ENCODE peak calls at places on chromosomes 2 and 18, in six cellular contexts. O is heart right ventricle; A is CD4-positive, CD25-positive, alpha-beta regulatory T cell; T is adrenal gland; G is OCI-LY7; Z is MM.1S. U is an unnamed sample.

GRCh38 chr2:168272225-168272624 is 24.8 kb upstream of the STK39 start:
- DNase-seq in A (no peak), G (no peak), Z (no peak), O (no peak), T (no peak), U (no peak)

GRCh38 chr2:160257015-160257741 is 57.1 kb upstream of the ITGB6 start:
- DNase-seq in T (no peak), G (no peak), A (no peak), O (no peak), Z (no peak), U (peak; percentile 54)

GRCh38 chr18:37483221-37483971 is 82.2 kb downstream of the CELF4 start:
- DNase-seq in T (peak; percentile 23), Z (peak; percentile 46), G (no peak), O (peak; percentile 16), A (peak; percentile 13), U (no peak)

GRCh38 chr2:70687461-70687795 is 80.6 kb downstream of the ADD2 start:
- DNase-seq in A (no peak), T (no peak), G (no peak), O (no peak), Z (no peak), U (no peak)

GRCh38 chr2:241965931-241966412 is 96.4 kb downstream of the RTP5 start:
- DNase-seq in A (peak; percentile 35), Z (peak; percentile 49), G (peak; percentile 76), O (peak; percentile 25), T (peak; percentile 75), U (peak; percentile 57)

GRCh38 chr2:10717630-10718029 is 3.8 kb upstream of the ATP6V1C2 start:
- DNase-seq in Z (no peak), A (no peak), G (no peak), T (peak; percentile 74), O (no peak), U (peak; percentile 76)

GRCh38 chr2:77007668-77008067 is 514.5 kb downstream of the LRRTM4 start:
- DNase-seq in G (no peak), A (no peak), T (no peak), O (no peak), Z (no peak), U (no peak)

GRCh38 chr2:205754924-205755321 is 72.6 kb downstream of the NRP2 start:
- DNase-seq in Z (no peak), O (no peak), A (no peak), T (peak; percentile 70), G (no peak), U (no peak)

GRCh38 chr2:240131941-240132650 is 4.0 kb downstream of the COPS9 start:
- DNase-seq in T (no peak), G (no peak), A (no peak), O (no peak), Z (no peak), U (no peak)

GRCh38 chr2:141021109-141021508 is 1109.7 kb downstream of the LRP1B start:
- DNase-seq in T (no peak), Z (no peak), A (no peak), O (no peak), G (no peak), U (peak; percentile 55)

GRCh38 chr2:141021611-141022010 is 1109.2 kb downstream of the LRP1B start:
- DNase-seq in O (no peak), A (no peak), G (no peak), Z (no peak), T (no peak), U (no peak)

GRCh38 chr2:141015339-141016047 is 1115.3 kb downstream of the LRP1B start:
- DNase-seq in G (no peak), O (peak; percentile 51), Z (no peak), A (no peak), T (no peak), U (no peak)

GRCh38 chr2:141020346-141020745 is 1110.5 kb downstream of the LRP1B start:
- DNase-seq in O (no peak), Z (no peak), A (no peak), G (no peak), T (no peak), U (peak; percentile 13)
- H3K27ac ChIP-seq in O (no peak overlapping the region), Z (no peak overlapping the region), A (no peak overlapping the region), G (no peak overlapping the region), T (no peak overlapping the region), U (no peak overlapping the region)

GRCh38 chr2:19216676-19217075 is 141.7 kb downstream of the OSR1 start:
- DNase-seq in O (no peak), T (no peak), Z (no peak), A (no peak), G (no peak), U (no peak)

GRCh38 chr2:19217203-19217602 is 141.2 kb downstream of the OSR1 start:
- DNase-seq in O (no peak), Z (no peak), G (no peak), A (no peak), T (no peak), U (no peak)

GRCh38 chr2:19219060-19219459 is 139.4 kb downstream of the OSR1 start:
- DNase-seq in Z (no peak), G (no peak), T (no peak), A (no peak), O (no peak), U (no peak)

GRCh38 chr2:19216271-19216670 is 142.2 kb downstream of the OSR1 start:
- DNase-seq in Z (no peak), G (no peak), T (no peak), O (no peak), A (no peak), U (no peak)

DNA sequence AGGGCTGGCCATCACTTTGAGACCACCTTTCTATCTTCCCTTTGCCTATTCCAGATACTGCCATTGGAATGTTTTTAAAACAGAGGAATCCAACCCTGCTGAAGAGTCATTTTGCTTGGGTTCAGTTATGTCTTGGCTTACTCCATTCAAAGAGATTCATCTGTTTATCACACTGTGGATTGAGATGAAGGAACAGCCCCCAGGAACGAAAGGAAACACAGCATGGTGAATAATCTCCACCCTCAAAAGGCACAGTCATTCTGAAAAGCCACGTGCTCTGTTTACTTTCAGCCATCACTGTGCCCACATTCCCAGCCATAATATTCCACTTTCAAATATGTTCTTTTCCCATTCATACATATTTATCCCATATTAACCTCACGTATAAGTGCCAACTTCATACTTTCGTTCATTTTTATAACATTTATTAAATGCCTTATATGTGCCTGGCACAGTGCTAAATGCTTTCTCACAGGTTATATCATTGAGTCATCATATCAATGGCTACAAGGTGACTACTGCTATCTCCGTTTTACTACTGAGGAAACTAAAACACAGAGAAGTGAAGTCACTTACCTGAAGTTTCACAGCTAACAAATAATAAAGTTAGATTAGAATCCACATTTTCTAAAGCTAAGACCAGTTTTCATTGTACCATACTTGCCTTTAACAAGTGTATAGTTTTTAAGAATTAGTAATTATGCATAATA is 143.6 kb downstream of the OSR1 start:
- DNase-seq in T (no peak), O (no peak), Z (no peak), G (no peak), A (no peak), U (no peak)
- H3K27ac ChIP-seq in T (no peak overlapping the region), O (no peak overlapping the region), Z (no peak overlapping the region), G (no peak overlapping the region), A (no peak overlapping the region), U (no peak overlapping the region)

GRCh38 chr2:112800881-112801583 is 16.7 kb upstream of the IL1A start:
- DNase-seq in Z (no peak), G (no peak), T (no peak), O (no peak), A (no peak), U (no peak)

GRCh38 chr2:112807233-112807807 is 23.0 kb upstream of the IL1A start:
- DNase-seq in Z (no peak), A (no peak), T (no peak), G (no peak), O (no peak), U (no peak)

GRCh38 chr2:112805542-112805941 is 21.2 kb upstream of the IL1A start:
- DNase-seq in T (no peak), Z (no peak), G (no peak), A (peak; percentile 48), O (no peak), U (peak; percentile 82)

GRCh38 chr2:112799291-112799975 is 15.1 kb upstream of the IL1A start:
- DNase-seq in Z (no peak), G (no peak), O (no peak), T (no peak), A (no peak), U (no peak)

GRCh38 chr2:112803691-112804521 is 19.6 kb upstream of the IL1A start:
- DNase-seq in O (no peak), G (no peak), A (peak; percentile 56), Z (no peak), T (no peak), U (peak; percentile 83)
- H3K27ac ChIP-seq in O (no peak overlapping the region), G (no peak overlapping the region), A (no peak overlapping the region), Z (no peak overlapping the region), T (no peak overlapping the region), U (no peak overlapping the region)

DNA sequence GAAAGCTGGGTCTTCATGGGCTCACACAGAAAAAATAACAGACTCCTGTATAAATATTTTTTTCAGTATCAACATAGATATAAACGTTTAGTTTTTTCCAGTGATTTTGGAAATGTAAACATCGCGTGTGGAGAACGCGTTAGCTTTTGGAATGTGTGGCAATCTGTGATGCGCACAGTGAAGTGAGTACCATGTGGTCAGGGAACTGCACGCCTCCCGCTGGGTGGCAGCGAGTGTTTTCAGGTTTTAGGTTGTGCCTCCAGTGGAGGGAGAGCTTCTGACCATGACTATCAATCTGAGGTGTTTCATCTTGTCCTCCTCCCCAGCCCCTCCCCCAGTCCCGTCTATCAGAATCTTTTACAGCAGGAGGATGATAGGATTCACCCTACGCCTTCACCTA is 127.8 kb downstream of the ARHGAP28 start:
- DNase-seq in A (no peak), Z (no peak), T (no peak), O (no peak), G (no peak), U (no peak)
- H3K27ac ChIP-seq in A (no peak overlapping the region), Z (no peak overlapping the region), T (no peak overlapping the region), O (no peak overlapping the region), G (no peak overlapping the region), U (no peak overlapping the region)

GRCh38 chr18:46214435-46214834 is 110.2 kb downstream of the HAUS1 start:
- DNase-seq in O (no peak), Z (no peak), G (no peak), T (no peak), A (peak; percentile 24), U (no peak)
- H3K27ac ChIP-seq in O (no peak overlapping the region), Z (no peak overlapping the region), G (no peak overlapping the region), T (no peak overlapping the region), A (no peak overlapping the region), U (no peak overlapping the region)

U was measured in RWPE1.